ENCODE peak calls at places on chromosomes 6 and 20, in ten cellular contexts. E is activated T-cell treated with anti-CD3 and anti-CD28 coated beads, Interleukin-2, amount 50 U/mL, for 72 hours; K is right cardiac atrium; A is A549; N is HCT116; R is natural killer cell; Q is aorta; Y is activated naive CD8-positive, alpha-beta T cell treated with anti-CD3 and anti-CD28 coated beads, Interleukin-2, amount 10 ng/mL, durations not matched to agents 7 days and 5 days; D is upper lobe of right lung; P is T-cell. G is an unnamed sample.

GRCh38 chr6:90536516-90536915 is 50.4 kb downstream of the MAP3K7 start:
- ATAC-seq in E (no peak), K (no peak), A (no peak), N (no peak), R (no peak), Q (no peak), Y (no peak), D (no peak), P (no peak), G (no peak)

GRCh38 chr6:114355300-114355699 is 12.5 kb upstream of the HS3ST5 start:
- ATAC-seq in E (no peak), K (no peak), A (no peak), N (no peak), R (no peak), Q (no peak), Y (no peak), D (no peak), P (no peak), G (no peak)

GRCh38 chr6:100856146-100856545 is 25.0 kb downstream of the ASCC3 start:
- ATAC-seq in E (no peak), K (no peak), A (no peak), N (no peak), R (no peak), Q (no peak), Y (no peak), D (no peak), P (no peak), G (no peak)

GRCh38 chr6:150687508-150687907 is 87.8 kb downstream of the PLEKHG1 start:
- ATAC-seq in E (no peak), K (peak), A (no peak), N (no peak), R (no peak), Q (peak), Y (no peak), D (peak), P (no peak), G (no peak)

GRCh38 chr6:155340464-155341129 is 26.3 kb upstream of the TFB1M start:
- ATAC-seq in E (no peak), K (no peak), A (peak), N (peak), R (no peak), Q (no peak), Y (no peak), D (no peak), P (no peak), G (no peak)

GRCh38 chr6:112187736-112188135 is 66.6 kb downstream of the LAMA4 start:
- ATAC-seq in E (no peak), K (peak), A (no peak), N (no peak), R (no peak), Q (no peak), Y (no peak), D (no peak), P (no peak), G (no peak)

GRCh38 chr6:91697010-91697694 is 1110.3 kb upstream of the MAP3K7 start:
- ATAC-seq in E (peak), K (no peak), A (no peak), N (no peak), R (no peak), Q (no peak), Y (no peak), D (no peak), P (no peak), G (peak)

GRCh38 chr20:62622178-62622876 is 20.0 kb upstream of the SLCO4A1 start:
- ATAC-seq in E (no peak), K (no peak), A (no peak), N (no peak), R (no peak), Q (no peak), Y (no peak), D (no peak), P (no peak), G (no peak)

GRCh38 chr6:105804436-105804835 is 281.7 kb upstream of the PRDM1 start:
- ATAC-seq in E (no peak), K (no peak), A (no peak), N (no peak), R (no peak), Q (no peak), Y (no peak), D (no peak), P (no peak), G (peak)

GRCh38 chr20:36571564-36572504 is 1.6 kb upstream of the TGIF2 start:
- ATAC-seq in E (no peak), K (no peak), A (no peak), N (no peak), R (no peak), Q (no peak), Y (no peak), D (no peak), P (no peak), G (no peak)

GRCh38 chr6:89022747-89023289 is 57.7 kb upstream of the PNRC1 start:
- ATAC-seq in E (no peak), K (peak), A (no peak), N (no peak), R (no peak), Q (peak), Y (no peak), D (no peak), P (no peak), G (peak)

GRCh38 chr6:62541502-62541901 is 255.5 kb upstream of the KHDRBS2 start:
- ATAC-seq in E (no peak), K (no peak), A (no peak), N (no peak), R (no peak), Q (no peak), Y (no peak), D (no peak), P (no peak), G (no peak)

GRCh38 chr20:3210346-3210745 is 1.0 kb downstream of the ITPA start:
- ATAC-seq in E (no peak), K (no peak), A (no peak), N (peak), R (no peak), Q (no peak), Y (no peak), D (no peak), P (no peak), G (no peak)

GRCh38 chr6:168169624-168170023 is 90.6 kb upstream of the FRMD1 start:
- ATAC-seq in E (no peak), K (no peak), A (no peak), N (no peak), R (no peak), Q (no peak), Y (no peak), D (no peak), P (no peak), G (no peak)

GRCh38 chr20:37343212-37343993 is 2.5 kb upstream of the SRC start:
- ATAC-seq in E (no peak), K (no peak), A (no peak), N (no peak), R (peak), Q (no peak), Y (peak), D (peak), P (no peak), G (peak)

GRCh38 chr6:109015185-109015584 is 79.5 kb downstream of the SESN1 start:
- ATAC-seq in E (peak), K (no peak), A (no peak), N (no peak), R (no peak), Q (no peak), Y (no peak), D (no peak), P (no peak), G (peak)

GRCh38 chr6:112268628-112269027 is 14.3 kb upstream of the LAMA4 start:
- ATAC-seq in E (no peak), K (peak), A (no peak), N (no peak), R (no peak), Q (peak), Y (no peak), D (no peak), P (no peak), G (no peak)

GRCh38 chr20:4728121-4728520 is 6.4 kb downstream of the PRND start:
- ATAC-seq in E (no peak), K (no peak), A (no peak), N (no peak), R (no peak), Q (no peak), Y (no peak), D (no peak), P (no peak), G (peak)

GRCh38 chr6:57165080-57165479 is 7.0 kb upstream of the BAG2 start:
- ATAC-seq in E (no peak), K (no peak), A (no peak), N (no peak), R (no peak), Q (no peak), Y (no peak), D (no peak), P (no peak), G (no peak)

GRCh38 chr6:39003072-39003471 is 45.5 kb upstream of the GLP1R start:
- ATAC-seq in E (no peak), K (no peak), A (no peak), N (peak), R (no peak), Q (no peak), Y (no peak), D (no peak), P (no peak), G (no peak)

G was measured in esophagus mucosa.